ENCODE peak calls at places on chromosomes 1 and 21, in four cellular contexts. Q, I, P and M are unnamed samples.

GRCh38 chr1:229769809-229770208 is 143.8 kb downstream of the URB2 start:
- DNase-seq in Q (no peak), I (no peak), P (no peak), M (no peak)

GRCh38 chr1:98496246-98496995 is 165.1 kb upstream of the SNX7 start:
- DNase-seq in Q (no peak), I (no peak), P (no peak), M (no peak)

GRCh38 chr1:228650141-228650540 is 85.1 kb upstream of the RHOU start:
- DNase-seq in Q (peak), I (no peak), P (no peak), M (no peak)

GRCh38 chr1:221891708-221892107 is 149.8 kb upstream of the DUSP10 start:
- DNase-seq in Q (no peak), I (no peak), P (no peak), M (no peak)

GRCh38 chr1:178121883-178122282 is 28.0 kb downstream of the RASAL2 start:
- DNase-seq in Q (no peak), I (no peak), P (no peak), M (no peak)

GRCh38 chr1:236168716-236169429 is 26.5 kb downstream of the GPR137B start:
- DNase-seq in Q (peak), I (no peak), P (peak), M (no peak)

GRCh38 chr1:109243221-109243620 is 6.1 kb upstream of the CELSR2 start:
- DNase-seq in Q (no peak), I (no peak), P (no peak), M (no peak)

GRCh38 chr1:5850503-5850902 is 141.7 kb downstream of the NPHP4 start:
- DNase-seq in Q (no peak), I (no peak), P (no peak), M (no peak)

GRCh38 chr1:42735056-42735455 is 5.0 kb downstream of the CLDN19 start:
- DNase-seq in Q (no peak), I (no peak), P (no peak), M (no peak)

GRCh38 chr1:117819301-117819700 is 110.1 kb downstream of the GDAP2 start:
- DNase-seq in Q (no peak), I (no peak), P (no peak), M (no peak)

GRCh38 chr1:25502957-25503356 is 40.4 kb upstream of the LDLRAP1 start:
- DNase-seq in Q (no peak), I (no peak), P (no peak), M (no peak)

GRCh38 chr1:12037486-12038355 is 18.4 kb downstream of the MIIP start:
- DNase-seq in Q (no peak), I (no peak), P (no peak), M (no peak)

GRCh38 chr1:14765773-14766172 is 167.3 kb downstream of the KAZN start:
- DNase-seq in Q (no peak), I (no peak), P (no peak), M (no peak)

GRCh38 chr1:153293480-153293775 is 19.3 kb downstream of the PGLYRP3 start:
- DNase-seq in Q (no peak), I (no peak), P (no peak), M (no peak)

GRCh38 chr1:234600418-234601216 is 9.4 kb downstream of the IRF2BP2 start:
- DNase-seq in Q (no peak), I (peak), P (peak), M (no peak)

GRCh38 chr1:171884475-171884874 is 43.2 kb downstream of the DNM3 start:
- DNase-seq in Q (no peak), I (no peak), P (no peak), M (no peak)

GRCh38 chr1:187654635-187655034 is 825.9 kb downstream of the PLA2G4A start:
- DNase-seq in Q (no peak), I (no peak), P (no peak), M (no peak)

GRCh38 chr1:160657477-160657820 is 10.6 kb upstream of the SLAMF1 start:
- DNase-seq in Q (no peak), I (no peak), P (no peak), M (no peak)

DNA sequence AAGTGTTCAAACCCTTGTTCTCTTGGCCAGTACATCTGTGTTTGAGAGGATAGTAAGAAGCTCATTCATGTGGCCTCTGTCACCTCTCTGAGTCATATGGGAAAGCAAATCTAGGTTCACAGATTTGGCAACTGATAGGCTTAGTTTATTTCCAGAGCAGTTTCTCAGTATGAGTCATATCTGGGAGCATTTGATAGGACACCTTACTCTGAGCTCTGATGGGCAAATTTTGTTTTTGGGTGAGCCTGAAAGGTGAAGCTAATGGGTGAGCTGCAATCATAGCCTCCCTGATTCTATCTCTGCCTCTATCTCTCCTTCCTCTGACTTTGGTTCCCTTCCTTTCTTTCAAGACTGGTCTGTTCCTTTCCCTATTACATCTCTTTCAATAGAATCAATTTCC is 134.4 kb downstream of the S1PR1 start:
- DNase-seq in Q (no peak), I (no peak), P (peak), M (peak)
- TF ChIP-seq TCF7 in Q (no peak), I (no peak), P (no peak), M (peak)

GRCh38 chr1:180173952-180174351 is 19.3 kb downstream of the QSOX1 start:
- DNase-seq in Q (no peak), I (no peak), P (no peak), M (no peak)
- TF ChIP-seq TCF7 in Q (no peak), I (no peak), P (no peak), M (no peak)

GRCh38 chr21:39602076-39602689 is 10.6 kb upstream of the B3GALT5 start:
- DNase-seq in Q (no peak), I (no peak), P (no peak), M (no peak)
- TF ChIP-seq TCF7 in Q (no peak), I (no peak), P (no peak), M (no peak)

GRCh38 chr1:176559474-176560390 is 96.8 kb downstream of the PAPPA2 start:
- DNase-seq in Q (peak), I (peak), P (peak), M (no peak)
- TF ChIP-seq TCF7 in Q (no peak), I (no peak), P (no peak), M (no peak)